ENCODE peak calls at places on chromosome 13, in seven cellular contexts. T is trophoblast cell, Y is mesendoderm, J is IMR-90, X is neuronal stem cell, O is H9, E is H1. S is an unnamed sample.
A peak's percentile ranks its signal among the peaks of the same experiment; 100 is the strongest.

GRCh38 chr13:111029957-111030609 is 85.0 kb upstream of the ARHGEF7 start:
- DNase-seq in J (no peak), Y (no peak), T (no peak), O (no peak), E (peak; percentile 28), X (no peak), S (no peak)

GRCh38 chr13:37602743-37603381 is 4.3 kb upstream of the POSTN start:
- DNase-seq in T (peak; percentile 36), Y (no peak), J (peak; percentile 47), X (no peak), E (no peak), O (no peak), S (peak; percentile 43)

GRCh38 chr13:73273737-73274136 is 214.9 kb downstream of the KLF5 start:
- DNase-seq in T (peak; percentile 73), Y (no peak), E (no peak), X (no peak), O (no peak), J (peak; percentile 89), S (peak; percentile 59)

GRCh38 chr13:41944229-41944628 is 16.7 kb downstream of the VWA8 start:
- DNase-seq in X (no peak), J (no peak), T (no peak), Y (no peak), E (no peak), O (no peak), S (no peak)

GRCh38 chr13:43757266-43757665 is 29.5 kb downstream of the ENOX1 start:
- DNase-seq in E (no peak), J (no peak), T (no peak), Y (no peak), X (no peak), O (no peak), S (no peak)

GRCh38 chr13:29994911-29995601 is 144.6 kb upstream of the UBL3 start:
- DNase-seq in T (no peak), J (no peak), X (no peak), O (no peak), Y (no peak), E (no peak), S (peak; percentile 14)

GRCh38 chr13:58926858-58927257 is 1236.9 kb downstream of the DIAPH3 start:
- DNase-seq in Y (no peak), O (no peak), T (no peak), X (no peak), J (no peak), E (no peak), S (no peak)

GRCh38 chr13:28657784-28658538 is 969 bp upstream of the POMP start:
- DNase-seq in O (no peak), Y (no peak), E (no peak), X (no peak), J (peak; percentile 58), T (peak; percentile 34), S (peak; percentile 56)

GRCh38 chr13:33639158-33639557 is 178.8 kb upstream of the RFC3 start:
- DNase-seq in T (peak; percentile 77), E (no peak), X (no peak), J (peak; percentile 44), Y (no peak), O (no peak), S (peak; percentile 94)

GRCh38 chr13:23946067-23946466 is 48.8 kb upstream of the C1QTNF9B start:
- DNase-seq in T (no peak), O (no peak), X (no peak), Y (no peak), J (no peak), E (no peak), S (no peak)
- H2BK120ac ChIP-seq in T (no peak overlapping the region), O (no peak overlapping the region), X (peak overlapping the region; percentile 31), Y (no peak overlapping the region), J (no peak overlapping the region), E (no peak overlapping the region), S (no peak overlapping the region)

GRCh38 chr13:97385854-97386253 is 48.1 kb upstream of the RAP2A start:
- DNase-seq in X (no peak), Y (no peak), O (no peak), J (no peak), T (peak; percentile 92), E (no peak), S (no peak)

GRCh38 chr13:97386832-97387486 is 47.0 kb upstream of the RAP2A start:
- DNase-seq in E (no peak), J (no peak), T (peak; percentile 64), Y (no peak), O (no peak), X (no peak), S (no peak)

GRCh38 chr13:97382276-97382675 is 51.7 kb upstream of the RAP2A start:
- DNase-seq in T (peak; percentile 71), O (no peak), J (no peak), E (no peak), Y (no peak), X (no peak), S (no peak)

GRCh38 chr13:97385146-97385545 is 48.8 kb upstream of the RAP2A start:
- DNase-seq in O (no peak), T (peak; percentile 74), E (no peak), J (peak; percentile 17), X (no peak), Y (no peak), S (peak; percentile 47)

GRCh38 chr13:97384366-97384765 is 49.6 kb upstream of the RAP2A start:
- DNase-seq in X (no peak), O (no peak), J (no peak), T (no peak), Y (no peak), E (no peak), S (no peak)
- H3K27ac ChIP-seq in X (no peak overlapping the region), O (no peak overlapping the region), J (no peak overlapping the region), T (no peak overlapping the region), Y (no peak overlapping the region), E (no peak overlapping the region), S (no peak overlapping the region)

GRCh38 chr13:31009166-31009565 is 76.7 kb downstream of the TEX26 start:
- DNase-seq in T (no peak), E (no peak), O (no peak), Y (no peak), X (no peak), J (no peak), S (no peak)
- H3K27me3 ChIP-seq in T (no peaks in the 10 kb centered on the region), E (no peaks in the 10 kb centered on the region), O (no peaks in the 10 kb centered on the region), Y (no peaks in the 10 kb centered on the region), X (no peaks in the 10 kb centered on the region), J (peaks cover 2% of the 10 kb centered on the region), S (no peaks in the 10 kb centered on the region)

GRCh38 chr13:23797276-23797903 is 91.8 kb downstream of the MIPEP start:
- DNase-seq in J (no peak), Y (no peak), E (no peak), T (no peak), O (no peak), X (no peak), S (no peak)
- H2BK120ac ChIP-seq in J (peak overlapping the region; percentile 69), Y (no peak overlapping the region), E (no peak overlapping the region), T (no peak overlapping the region), O (no peak overlapping the region), X (no peak overlapping the region), S (no peak overlapping the region)